ENCODE peak calls at places on chromosomes 12 and 14, in five cellular contexts. D, G, F, V and B are unnamed samples.

GRCh38 chr12:48366131-48366530 is 15.4 kb upstream of the ZNF641 start:
- DNase-seq in F (no peak), D (no peak), V (peak), G (no peak), B (no peak)

GRCh38 chr12:2295941-2296461 is 243.2 kb downstream of the CACNA1C start:
- DNase-seq in F (no peak), G (peak), V (peak), D (no peak), B (peak)

GRCh38 chr12:131860472-131861260 is 32.5 kb downstream of the MMP17 start:
- DNase-seq in G (peak), V (peak), D (no peak), F (no peak), B (no peak)

GRCh38 chr12:54680374-54680773 is 32.2 kb upstream of the DCD start:
- DNase-seq in F (no peak), G (peak), V (no peak), D (no peak), B (no peak)

GRCh38 chr12:79151956-79152355 is 287.4 kb downstream of the SYT1 start:
- DNase-seq in V (no peak), G (no peak), F (no peak), D (no peak), B (no peak)

GRCh38 chr14:54564071-54564798 is 2.7 kb upstream of the SAMD4A start:
- DNase-seq in V (peak), G (peak), D (peak), F (no peak), B (no peak)

GRCh38 chr14:100955201-100955600 is 51.7 kb upstream of the RTL1 start:
- DNase-seq in V (peak), F (no peak), G (peak), D (no peak), B (peak)

GRCh38 chr12:128339669-128340068 is 72.7 kb downstream of the TMEM132C start:
- DNase-seq in V (no peak), D (no peak), F (no peak), G (no peak), B (no peak)

GRCh38 chr14:59101441-59101840 is 87.0 kb upstream of the DAAM1 start:
- DNase-seq in D (no peak), V (peak), G (peak), F (no peak), B (no peak)

GRCh38 chr12:75260316-75260715 is 50.7 kb upstream of the KCNC2 start:
- DNase-seq in V (no peak), D (no peak), G (no peak), F (no peak), B (peak)

GRCh38 chr14:102547067-102547466 is 37.5 kb upstream of the ANKRD9 start:
- DNase-seq in G (no peak), F (no peak), V (no peak), D (no peak), B (no peak)

GRCh38 chr14:20469890-20470858 is 968 bp downstream of the PNP start:
- DNase-seq in G (peak), V (peak), F (peak), D (peak), B (no peak)

GRCh38 chr12:30813741-30814687 is 59.3 kb upstream of the CAPRIN2 start:
- DNase-seq in V (no peak), G (peak), F (no peak), D (no peak), B (peak)

GRCh38 chr12:109188108-109188712 is 71.8 kb downstream of the ACACB start:
- DNase-seq in V (no peak), F (no peak), D (no peak), G (no peak), B (no peak)

GRCh38 chr14:52703225-52703624 is 3.8 kb upstream of the PSMC6 start:
- DNase-seq in D (no peak), F (peak), G (peak), V (peak), B (peak)

GRCh38 chr12:77256924-77257323 is 191.6 kb upstream of the E2F7 start:
- DNase-seq in V (peak), G (peak), D (no peak), F (no peak), B (no peak)

GRCh38 chr12:88493651-88494050 is 86.6 kb downstream of the KITLG start:
- DNase-seq in D (no peak), V (peak), G (peak), F (no peak), B (peak)

GRCh38 chr14:24436355-24437019 is 6.1 kb downstream of the SDR39U1 start:
- DNase-seq in V (peak), G (peak), D (peak), F (peak), B (peak)

GRCh38 chr12:9118161-9118560 is 2.4 kb upstream of the A2M start:
- DNase-seq in G (peak), V (peak), F (peak), D (no peak), B (no peak)

GRCh38 chr14:68607081-68607851 is 185.6 kb downstream of the ZFP36L1 start:
- DNase-seq in G (no peak), F (no peak), D (no peak), V (peak), B (no peak)

GRCh38 chr14:90522585-90523191 is 125.9 kb downstream of the CALM1 start:
- DNase-seq in G (peak), V (no peak), F (peak), D (no peak), B (no peak)

GRCh38 chr14:100546051-100546443 is 41.2 kb downstream of the BEGAIN start:
- DNase-seq in V (no peak), G (no peak), F (no peak), D (no peak), B (no peak)

DNA sequence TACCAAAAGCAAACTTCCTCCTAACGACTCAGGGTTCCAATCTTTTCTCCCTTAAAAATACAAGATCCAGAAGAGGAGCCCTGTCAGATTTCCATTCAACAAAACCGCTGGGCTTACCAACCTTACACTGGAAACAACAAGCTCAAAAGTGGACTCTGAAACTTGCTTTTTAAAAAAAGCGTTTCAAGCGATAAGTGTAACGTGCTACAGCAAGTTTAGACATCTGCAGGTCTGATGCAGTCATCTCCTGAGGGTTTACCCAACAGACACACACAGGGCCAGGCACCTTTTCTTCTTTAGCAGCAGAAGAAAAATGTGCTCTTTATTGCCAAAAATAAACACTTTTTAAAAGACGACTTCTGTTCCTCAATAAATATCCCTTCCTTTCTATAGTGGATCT is 6.9 kb upstream of the CREBL2 start:
- DNase-seq in F (no peak), G (no peak), D (no peak), V (no peak), B (no peak)
- H3K4me3 ChIP-seq in F (no peak), G (no peak), D (no peak), V (no peak), B (no peak)

GRCh38 chr12:6228535-6229223 is 28.5 kb downstream of the CD9 start:
- DNase-seq in F (no peak), G (no peak), V (no peak), D (no peak), B (no peak)

GRCh38 chr12:6225630-6226001 is 25.4 kb downstream of the CD9 start:
- DNase-seq in D (no peak), F (no peak), V (peak), G (peak), B (no peak)

GRCh38 chr12:6226701-6227096 is 26.5 kb downstream of the CD9 start:
- DNase-seq in V (no peak), F (no peak), D (no peak), G (no peak), B (no peak)

GRCh38 chr12:6224550-6224949 is 24.4 kb downstream of the CD9 start:
- DNase-seq in D (no peak), G (peak), F (peak), V (no peak), B (no peak)

DNA sequence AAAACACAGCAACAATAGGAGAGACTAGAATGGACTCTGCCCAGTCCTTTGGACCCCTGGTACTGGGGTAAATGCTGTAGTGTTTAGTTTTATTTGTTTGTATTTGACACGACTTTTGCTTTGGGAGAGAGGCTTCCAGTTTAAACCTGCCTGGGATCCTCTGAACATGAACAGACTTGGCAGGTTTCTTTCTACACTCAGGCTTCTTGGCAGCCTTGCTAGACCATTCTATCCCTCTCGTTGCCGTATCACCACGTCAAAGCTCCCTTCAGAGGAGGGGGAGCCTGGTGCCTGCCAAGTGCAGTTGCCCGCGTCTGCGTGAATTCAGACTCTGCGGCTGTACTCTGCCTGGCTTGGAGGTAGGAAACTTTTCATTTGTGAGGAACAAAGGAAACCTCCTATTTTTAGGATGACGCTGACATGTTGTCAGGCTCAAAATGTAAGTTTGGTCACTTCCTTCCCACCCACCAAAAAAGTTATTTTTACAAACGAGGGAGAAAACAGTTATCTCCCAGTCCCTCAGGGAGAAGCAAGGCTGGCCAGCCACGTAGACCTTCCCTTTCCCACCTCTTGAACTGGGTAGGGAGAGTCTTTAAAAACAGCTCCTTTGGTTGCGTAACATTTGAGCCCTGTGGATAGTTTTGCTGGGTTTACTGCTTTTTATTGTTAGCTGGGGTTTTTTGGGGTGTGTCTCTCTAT is 26.0 kb downstream of the CD9 start:
- DNase-seq in D (no peak), G (peak), V (peak), F (peak), B (no peak)
- H3K4me3 ChIP-seq in D (no peak), G (no peak), V (no peak), F (no peak), B (no peak)

DNA sequence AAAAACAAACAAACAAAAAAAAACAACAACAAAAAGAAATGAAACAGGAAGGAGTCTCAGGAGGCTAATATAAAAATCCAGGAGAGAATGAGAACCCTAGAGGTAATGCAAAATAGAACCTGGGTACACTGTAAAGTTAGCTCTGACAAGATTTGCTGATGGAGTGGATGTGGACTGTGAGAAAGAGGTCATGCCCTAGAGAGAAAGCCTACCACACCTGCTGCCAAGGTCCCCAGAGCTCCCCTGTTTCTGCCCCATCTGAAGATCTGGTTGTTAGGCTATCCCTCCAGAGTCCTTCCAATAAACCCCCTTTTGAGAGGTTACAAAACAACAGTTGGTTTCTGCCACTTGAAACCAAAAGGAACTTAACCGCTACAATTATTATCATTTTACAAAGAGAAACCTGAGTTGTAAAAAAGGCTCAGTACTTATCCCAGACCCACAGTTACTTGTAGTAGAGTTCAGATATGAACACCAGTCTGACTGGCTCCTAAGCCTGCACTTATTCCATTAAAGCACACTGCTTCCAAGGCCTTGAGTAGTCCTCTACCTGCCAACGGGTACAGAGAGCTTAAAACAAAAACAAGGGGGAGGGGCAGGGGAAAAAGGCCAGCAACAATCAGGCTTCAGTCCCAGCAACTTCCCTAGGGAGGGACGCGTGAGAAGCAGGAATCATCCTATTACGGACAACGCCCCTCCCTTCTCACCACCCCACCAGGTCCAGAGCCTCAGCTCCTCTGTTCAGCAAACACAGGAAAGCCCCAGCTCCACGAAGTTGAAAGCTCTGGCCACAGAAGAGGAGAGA is 27.7 kb downstream of the PPP1R13B start:
- DNase-seq in G (peak), F (peak), V (peak), D (peak), B (no peak)
- H3K4me3 ChIP-seq in G (no peak), F (no peak), V (no peak), D (peak), B (peak)

DNA sequence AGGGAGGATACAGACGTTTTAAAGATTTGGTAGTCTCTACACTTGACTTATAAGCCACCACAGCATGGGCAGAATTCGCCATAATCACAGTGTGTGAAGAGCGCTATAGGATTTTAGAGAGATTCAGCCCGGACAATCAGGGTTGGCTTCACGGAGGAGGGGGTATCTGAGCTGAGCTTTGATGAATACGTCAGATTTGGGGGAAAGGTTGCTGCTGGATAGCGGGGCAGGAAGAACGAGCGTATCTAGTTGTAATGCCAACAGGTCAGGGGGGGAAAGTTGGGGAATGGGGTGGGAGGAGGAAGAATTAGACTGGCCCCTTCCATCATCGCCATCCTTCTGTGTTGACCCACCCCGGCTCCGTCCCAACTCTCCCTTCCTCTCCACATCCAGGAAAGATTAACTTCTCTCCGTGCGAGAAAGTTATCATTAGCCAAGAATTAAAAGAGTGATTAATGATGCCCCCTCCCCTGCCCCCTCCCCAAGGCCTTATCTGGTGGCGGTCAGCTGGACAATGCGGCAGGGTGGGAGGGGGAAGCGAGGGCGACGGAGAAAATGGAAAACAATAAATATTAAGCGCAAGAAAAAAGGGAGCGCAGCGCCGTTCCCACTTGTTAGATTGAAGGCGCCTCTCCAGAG is 13.5 kb upstream of the GPATCH2L start:
- DNase-seq in V (no peak), G (no peak), D (no peak), F (no peak), B (no peak)
- H3K4me3 ChIP-seq in V (no peak), G (no peak), D (peak), F (peak), B (peak)

GRCh38 chr12:42235426-42235825 is 2.6 kb downstream of the YAF2 start:
- DNase-seq in G (peak), D (no peak), V (no peak), F (no peak), B (no peak)
- H3K4me3 ChIP-seq in G (no peak), D (no peak), V (peak), F (no peak), B (peak)

GRCh38 chr14:75661499-75661814 is 411 bp downstream of the TTLL5 start:
- DNase-seq in D (no peak), G (no peak), F (no peak), V (no peak), B (no peak)
- H3K4me3 ChIP-seq in D (peak), G (peak), F (peak), V (peak), B (peak)